ENCODE peak calls at places on chromosomes 2 and 18, in eight cellular contexts. K is AG04450; S is IMR-90; D is HCT116; W is aorta; X is CD4-positive, alpha-beta memory T cell; G is sigmoid colon; C is PC-9. B is an unnamed sample. For H3K9me3 and H3K27me3, the result is how much of the 10 kb centered on the place peaks cover.

GRCh38 chr2:9160732-9161131 is 45.9 kb upstream of the ASAP2 start:
- DNase-seq in K (no peak), S (no peak), D (no peak), W (no peak), X (no peak), G (no peak), C (no peak), B (no peak)

GRCh38 chr2:208360259-208361076 is 46.1 kb upstream of the PTH2R start:
- DNase-seq in K (no peak), S (no peak), D (no peak), W (peak), X (no peak), G (no peak), C (no peak), B (no peak)

GRCh38 chr2:29606105-29606871 is 315.1 kb downstream of the ALK start:
- DNase-seq in K (peak), S (peak), D (no peak), W (no peak), X (no peak), G (no peak), C (no peak), B (no peak)

GRCh38 chr18:59096098-59096779 is 43.4 kb upstream of the SEC11C start:
- DNase-seq in K (no peak), S (no peak), D (no peak), W (no peak), X (no peak), G (no peak), C (no peak), B (no peak)

GRCh38 chr2:45823723-45824206 is 172.3 kb downstream of the PRKCE start:
- DNase-seq in K (no peak), S (no peak), D (no peak), W (peak), X (no peak), G (peak), C (no peak), B (no peak)

GRCh38 chr18:41745166-41746049 is 209.6 kb upstream of the PIK3C3 start:
- DNase-seq in K (no peak), S (peak), D (no peak), W (peak), X (no peak), G (no peak), C (peak), B (peak)

GRCh38 chr2:180046776-180047175 is 39.7 kb upstream of the CWC22 start:
- DNase-seq in K (no peak), S (peak), D (no peak), W (no peak), X (no peak), G (no peak), C (no peak), B (no peak)

GRCh38 chr18:63237911-63238710 is 81.5 kb downstream of the BCL2 start:
- DNase-seq in K (peak), S (peak), D (peak), W (no peak), X (no peak), G (no peak), C (peak), B (no peak)

GRCh38 chr18:11419336-11419735 is 190.1 kb upstream of the SLC35G4 start:
- DNase-seq in K (no peak), S (no peak), D (no peak), W (no peak), X (no peak), G (no peak), C (no peak), B (no peak)

GRCh38 chr2:111054791-111055627 is 65.7 kb upstream of the BCL2L11 start:
- DNase-seq in K (no peak), S (no peak), D (no peak), W (no peak), X (no peak), G (no peak), C (no peak), B (no peak)

GRCh38 chr18:54684786-54685185 is 93.7 kb downstream of the DYNAP start:
- DNase-seq in K (no peak), S (no peak), D (no peak), W (no peak), X (no peak), G (no peak), C (no peak), B (no peak)

GRCh38 chr2:129892773-129893172 is 86.7 kb upstream of the RAB6C start:
- DNase-seq in K (no peak), S (no peak), D (no peak), W (peak), X (no peak), G (no peak), C (no peak), B (no peak)

GRCh38 chr2:9755638-9756037 is 87.6 kb upstream of the TAF1B start:
- DNase-seq in K (no peak), S (no peak), D (no peak), W (no peak), X (no peak), G (no peak), C (no peak), B (no peak)

GRCh38 chr2:206981739-206982336 is 42.5 kb downstream of the CPO start:
- DNase-seq in K (peak), S (peak), D (peak), W (peak), X (peak), G (peak), C (no peak), B (no peak)

DNA sequence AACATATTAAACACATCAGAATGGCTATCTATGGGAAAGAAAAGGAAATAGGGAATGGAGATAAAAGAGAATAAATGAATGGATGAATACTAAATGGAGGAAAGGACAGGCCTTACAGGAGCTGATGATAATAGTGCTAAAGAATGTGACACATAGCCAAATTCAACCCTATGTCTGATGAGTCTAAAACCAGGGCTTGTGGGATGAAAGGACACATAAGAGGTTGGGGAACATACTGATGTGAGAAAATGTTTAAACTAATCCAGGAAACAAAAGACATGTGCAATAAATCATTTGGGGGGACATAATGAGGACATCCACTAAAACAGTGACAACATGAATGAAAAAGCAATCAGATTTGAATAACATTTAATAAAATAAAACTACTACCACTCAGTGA is 120.0 kb downstream of the DYM start:
- DNase-seq in K (no peak), S (peak), D (no peak), W (no peak), X (no peak), G (no peak), C (no peak), B (no peak)
- H3K9me3 ChIP-seq in K (under half), S (under half), D (under half), W (under half), X (under half), G (under half), C (under half), B (under half)

GRCh38 chr2:218992703-218993344 is 398 bp downstream of the CRYBA2 start:
- DNase-seq in K (no peak), S (no peak), D (no peak), W (peak), X (no peak), G (no peak), C (no peak), B (no peak)

GRCh38 chr2:218992196-218992595 is 1.0 kb downstream of the CRYBA2 start:
- DNase-seq in K (no peak), S (no peak), D (no peak), W (no peak), X (no peak), G (peak), C (no peak), B (no peak)

GRCh38 chr2:218995561-218995960 is 2.3 kb upstream of the CRYBA2 start:
- DNase-seq in K (no peak), S (no peak), D (no peak), W (no peak), X (no peak), G (no peak), C (no peak), B (no peak)

GRCh38 chr2:218991674-218992168 is 1.5 kb downstream of the CRYBA2 start:
- DNase-seq in K (no peak), S (peak), D (no peak), W (peak), X (no peak), G (peak), C (no peak), B (no peak)

GRCh38 chr2:218993345-218994315 is at the start of gene CRYBA2:
- DNase-seq in K (no peak), S (no peak), D (no peak), W (peak), X (no peak), G (no peak), C (no peak), B (no peak)
- H3K27me3 ChIP-seq in K (half or more), S (half or more), D (under half), W (under half), X (under half), G (half or more), C (half or more), B (half or more)

DNA sequence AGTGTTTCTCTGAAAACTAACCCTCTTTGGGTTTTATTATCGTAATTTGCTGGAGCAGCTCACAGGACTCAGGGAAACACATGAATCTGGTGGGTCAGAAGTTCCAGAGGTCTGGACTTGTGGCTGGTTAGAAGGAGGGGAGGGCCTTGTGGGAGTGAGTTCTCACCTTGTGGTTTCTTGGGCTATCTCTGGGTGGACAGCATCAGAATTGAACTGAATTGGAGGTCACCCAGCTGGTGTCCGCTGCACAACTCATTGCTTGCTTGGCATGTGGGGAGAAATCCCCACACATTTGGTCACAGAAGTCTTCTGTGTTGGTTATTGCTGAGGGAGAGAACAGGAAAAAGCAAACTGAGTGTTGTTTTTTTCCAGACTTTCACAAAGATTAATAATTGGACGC is 27.5 kb downstream of the ZNF892 start:
- DNase-seq in K (no peak), S (no peak), D (no peak), W (no peak), X (no peak), G (no peak), C (no peak), B (no peak)
- H3K9me3 ChIP-seq in K (under half), S (under half), D (under half), W (under half), X (under half), G (under half), C (under half), B (under half)

DNA sequence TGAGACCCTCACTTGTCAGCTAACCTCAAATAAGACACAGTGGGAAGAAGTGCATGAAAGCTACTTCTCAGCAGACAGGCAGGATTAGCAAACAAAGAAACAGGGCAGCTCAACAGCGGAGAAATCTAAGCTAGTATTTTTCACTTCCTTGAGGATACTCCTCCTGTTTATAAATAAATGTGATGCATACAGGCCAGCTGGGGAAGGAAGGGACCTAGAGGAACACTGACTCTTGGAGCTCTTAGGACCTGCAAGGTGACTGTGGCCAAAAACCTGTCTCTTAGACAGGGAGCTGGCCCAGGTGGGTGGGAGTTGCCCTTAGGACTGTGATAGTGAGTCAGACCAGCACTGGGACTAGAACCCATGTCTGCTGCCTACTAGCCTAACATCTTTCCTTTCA is 4.8 kb downstream of the REEP1 start:
- DNase-seq in K (no peak), S (no peak), D (no peak), W (no peak), X (no peak), G (no peak), C (no peak), B (no peak)
- H3K27me3 ChIP-seq in K (under half), S (under half), D (under half), W (under half), X (under half), G (under half), C (half or more), B (under half)

B was measured in RWPE2.